ENCODE peak calls at places on chromosomes 3 and 15, in eight cellular contexts. One of them, this sample, is unnamed.

GRCh38 chr3:147864754-147865354 is 455.7 kb downstream of the ZIC1 start:
- DNase-seq in HTR-8/SVneo: no peak
- DNase-seq in osteoblast: no peak
- DNase-seq in M059J: no peak
- DNase-seq in C1 segment of cervical spinal cord: no peak
- DNase-seq in nephron progenitor cell: no peak
- DNase-seq in KG1: no peak
- DNase-seq in H9: no peak
- DNase-seq in this sample: no peak

GRCh38 chr3:63961891-63962290 is 49.7 kb upstream of the SCAANT1 start:
- DNase-seq in C1 segment of cervical spinal cord: no peak
- DNase-seq in osteoblast: no peak
- DNase-seq in H9: no peak
- DNase-seq in HTR-8/SVneo: no peak
- DNase-seq in nephron progenitor cell: no peak
- DNase-seq in KG1: no peak
- DNase-seq in M059J: peak
- DNase-seq in this sample: no peak

GRCh38 chr3:57727096-57727495 is 29.0 kb upstream of the SLMAP start:
- DNase-seq in C1 segment of cervical spinal cord: no peak
- DNase-seq in nephron progenitor cell: no peak
- DNase-seq in KG1: no peak
- DNase-seq in H9: no peak
- DNase-seq in M059J: no peak
- DNase-seq in osteoblast: peak
- DNase-seq in HTR-8/SVneo: no peak
- DNase-seq in this sample: no peak

GRCh38 chr15:79463043-79463780 is 31.1 kb downstream of the MINAR1 start:
- DNase-seq in H9: no peak
- DNase-seq in nephron progenitor cell: no peak
- DNase-seq in HTR-8/SVneo: no peak
- DNase-seq in osteoblast: no peak
- DNase-seq in KG1: no peak
- DNase-seq in C1 segment of cervical spinal cord: no peak
- DNase-seq in M059J: no peak
- DNase-seq in this sample: no peak

GRCh38 chr3:123295171-123295900 is 93.6 kb downstream of the SEC22A start:
- DNase-seq in HTR-8/SVneo: no peak
- DNase-seq in osteoblast: no peak
- DNase-seq in H9: no peak
- DNase-seq in M059J: no peak
- DNase-seq in KG1: no peak
- DNase-seq in nephron progenitor cell: no peak
- DNase-seq in C1 segment of cervical spinal cord: no peak
- DNase-seq in this sample: no peak

GRCh38 chr15:78103406-78104118 is 11.2 kb downstream of the SH2D7 start:
- DNase-seq in nephron progenitor cell: no peak
- DNase-seq in M059J: no peak
- DNase-seq in KG1: peak
- DNase-seq in HTR-8/SVneo: no peak
- DNase-seq in osteoblast: no peak
- DNase-seq in H9: no peak
- DNase-seq in C1 segment of cervical spinal cord: no peak
- DNase-seq in this sample: peak

GRCh38 chr3:47012342-47013230 is 33.1 kb downstream of the NBEAL2 start:
- DNase-seq in C1 segment of cervical spinal cord: no peak
- DNase-seq in nephron progenitor cell: no peak
- DNase-seq in osteoblast: peak
- DNase-seq in KG1: no peak
- DNase-seq in HTR-8/SVneo: no peak
- DNase-seq in M059J: no peak
- DNase-seq in H9: peak
- DNase-seq in this sample: no peak

GRCh38 chr3:149114458-149114857 is 15.0 kb upstream of the HPS3 start:
- DNase-seq in KG1: no peak
- DNase-seq in HTR-8/SVneo: no peak
- DNase-seq in C1 segment of cervical spinal cord: no peak
- DNase-seq in osteoblast: peak
- DNase-seq in H9: no peak
- DNase-seq in nephron progenitor cell: no peak
- DNase-seq in M059J: no peak
- DNase-seq in this sample: no peak

GRCh38 chr3:146159037-146159436 is 1.9 kb downstream of the PLOD2 start:
- DNase-seq in KG1: no peak
- DNase-seq in M059J: peak
- DNase-seq in H9: no peak
- DNase-seq in osteoblast: peak
- DNase-seq in C1 segment of cervical spinal cord: no peak
- DNase-seq in nephron progenitor cell: no peak
- DNase-seq in HTR-8/SVneo: no peak
- DNase-seq in this sample: no peak

GRCh38 chr15:73392025-73392424 is 23.3 kb upstream of the HCN4 start:
- DNase-seq in KG1: no peak
- DNase-seq in M059J: no peak
- DNase-seq in H9: no peak
- DNase-seq in C1 segment of cervical spinal cord: no peak
- DNase-seq in nephron progenitor cell: no peak
- DNase-seq in HTR-8/SVneo: no peak
- DNase-seq in osteoblast: no peak
- DNase-seq in this sample: no peak

GRCh38 chr3:13880811-13881156 is 913 bp upstream of the WNT7A start:
- DNase-seq in H9: no peak
- DNase-seq in KG1: no peak
- DNase-seq in M059J: no peak
- DNase-seq in osteoblast: no peak
- DNase-seq in HTR-8/SVneo: no peak
- DNase-seq in nephron progenitor cell: no peak
- DNase-seq in C1 segment of cervical spinal cord: no peak
- DNase-seq in this sample: no peak

GRCh38 chr3:110933786-110934415 is 137.7 kb upstream of the NECTIN3 start:
- DNase-seq in KG1: no peak
- DNase-seq in osteoblast: no peak
- DNase-seq in H9: no peak
- DNase-seq in C1 segment of cervical spinal cord: no peak
- DNase-seq in HTR-8/SVneo: no peak
- DNase-seq in nephron progenitor cell: no peak
- DNase-seq in M059J: peak
- DNase-seq in this sample: no peak

GRCh38 chr15:60797444-60798040 is 318.6 kb upstream of the ICE2 start:
- DNase-seq in KG1: no peak
- DNase-seq in H9: no peak
- DNase-seq in nephron progenitor cell: no peak
- DNase-seq in HTR-8/SVneo: no peak
- DNase-seq in M059J: no peak
- DNase-seq in C1 segment of cervical spinal cord: no peak
- DNase-seq in osteoblast: no peak
- DNase-seq in this sample: no peak

GRCh38 chr15:25810631-25811077 is 52.5 kb downstream of the ATP10A start:
- DNase-seq in nephron progenitor cell: peak
- DNase-seq in H9: no peak
- DNase-seq in osteoblast: peak
- DNase-seq in KG1: no peak
- DNase-seq in HTR-8/SVneo: no peak
- DNase-seq in C1 segment of cervical spinal cord: no peak
- DNase-seq in M059J: no peak
- DNase-seq in this sample: no peak

GRCh38 chr15:69748131-69748530 is 295.5 kb downstream of the RPLP1 start:
- DNase-seq in KG1: no peak
- DNase-seq in HTR-8/SVneo: no peak
- DNase-seq in M059J: no peak
- DNase-seq in nephron progenitor cell: no peak
- DNase-seq in H9: no peak
- DNase-seq in C1 segment of cervical spinal cord: no peak
- DNase-seq in osteoblast: no peak
- DNase-seq in this sample: no peak

GRCh38 chr3:156187146-156187769 is 66.9 kb downstream of the KCNAB1 start:
- DNase-seq in nephron progenitor cell: no peak
- DNase-seq in KG1: no peak
- DNase-seq in C1 segment of cervical spinal cord: no peak
- DNase-seq in HTR-8/SVneo: no peak
- DNase-seq in H9: no peak
- DNase-seq in M059J: peak
- DNase-seq in osteoblast: peak
- DNase-seq in this sample: no peak

GRCh38 chr15:26628879-26629529 is 143.9 kb downstream of the GABRB3 start:
- DNase-seq in HTR-8/SVneo: no peak
- DNase-seq in M059J: no peak
- DNase-seq in KG1: no peak
- DNase-seq in nephron progenitor cell: peak
- DNase-seq in C1 segment of cervical spinal cord: peak
- DNase-seq in H9: peak
- DNase-seq in osteoblast: no peak
- DNase-seq in this sample: no peak

GRCh38 chr15:73244333-73244732 is 124.4 kb downstream of the HCN4 start:
- DNase-seq in KG1: no peak
- DNase-seq in nephron progenitor cell: no peak
- DNase-seq in HTR-8/SVneo: peak
- DNase-seq in M059J: peak
- DNase-seq in H9: peak
- DNase-seq in osteoblast: no peak
- DNase-seq in C1 segment of cervical spinal cord: no peak
- DNase-seq in this sample: no peak

GRCh38 chr3:111769965-111770364 is 89.1 kb upstream of the PHLDB2 start:
- DNase-seq in M059J: no peak
- DNase-seq in C1 segment of cervical spinal cord: no peak
- DNase-seq in KG1: no peak
- DNase-seq in osteoblast: no peak
- DNase-seq in HTR-8/SVneo: no peak
- DNase-seq in H9: no peak
- DNase-seq in nephron progenitor cell: no peak
- DNase-seq in this sample: no peak

GRCh38 chr15:45399381-45400212 is 21.3 kb upstream of the GATM start:
- DNase-seq in HTR-8/SVneo: peak
- DNase-seq in osteoblast: no peak
- DNase-seq in C1 segment of cervical spinal cord: no peak
- DNase-seq in nephron progenitor cell: no peak
- DNase-seq in M059J: peak
- DNase-seq in KG1: peak
- DNase-seq in H9: no peak
- DNase-seq in this sample: no peak

GRCh38 chr15:81182746-81183402 is 13.8 kb upstream of the IL16 start:
- DNase-seq in H9: peak
- DNase-seq in M059J: no peak
- DNase-seq in C1 segment of cervical spinal cord: no peak
- DNase-seq in nephron progenitor cell: no peak
- DNase-seq in KG1: no peak
- DNase-seq in osteoblast: peak
- DNase-seq in HTR-8/SVneo: no peak
- DNase-seq in this sample: no peak

GRCh38 chr3:128076783-128077624 is 24.8 kb downstream of the SEC61A1 start:
- DNase-seq in osteoblast: no peak
- DNase-seq in KG1: no peak
- DNase-seq in H9: no peak
- DNase-seq in nephron progenitor cell: peak
- DNase-seq in HTR-8/SVneo: no peak
- DNase-seq in C1 segment of cervical spinal cord: no peak
- DNase-seq in M059J: no peak
- DNase-seq in this sample: peak

GRCh38 chr3:61613666-61614065 is 52.3 kb downstream of the PTPRG start:
- DNase-seq in osteoblast: no peak
- DNase-seq in nephron progenitor cell: no peak
- DNase-seq in KG1: no peak
- DNase-seq in HTR-8/SVneo: no peak
- DNase-seq in M059J: peak
- DNase-seq in C1 segment of cervical spinal cord: no peak
- DNase-seq in H9: no peak
- DNase-seq in this sample: no peak

GRCh38 chr3:42876940-42877720 is 1.5 kb upstream of the CYP8B1 start:
- DNase-seq in osteoblast: peak
- DNase-seq in KG1: no peak
- DNase-seq in C1 segment of cervical spinal cord: no peak
- DNase-seq in H9: no peak
- DNase-seq in nephron progenitor cell: no peak
- DNase-seq in M059J: no peak
- DNase-seq in HTR-8/SVneo: no peak
- DNase-seq in this sample: no peak

GRCh38 chr3:151434151-151434890 is 26.5 kb downstream of the IGSF10 start:
- DNase-seq in H9: no peak
- DNase-seq in C1 segment of cervical spinal cord: no peak
- DNase-seq in osteoblast: peak
- DNase-seq in KG1: no peak
- DNase-seq in HTR-8/SVneo: no peak
- DNase-seq in nephron progenitor cell: no peak
- DNase-seq in M059J: peak
- DNase-seq in this sample: no peak

This sample was measured in GDM1.